ENCODE peak calls at places on chromosomes 7 and 10, in four cellular contexts. F is heart right ventricle; N is CD8-positive, alpha-beta memory T cell; P is SJSA1. X is an unnamed sample.

GRCh38 chr10:6583447-6583846 is 3.4 kb upstream of the PRKCQ start:
- DNase-seq in P (no peak), N (peak; percentile 75), F (no peak), X (no peak)

GRCh38 chr10:71475243-71475871 is 78.6 kb downstream of the CDH23 start:
- DNase-seq in N (no peak), P (no peak), F (peak; percentile 40), X (no peak)

GRCh38 chr10:53601260-53601875 is 828.8 kb upstream of the MBL2 start:
- DNase-seq in P (no peak), F (no peak), N (no peak), X (no peak)

GRCh38 chr10:70494536-70494935 is 16.0 kb downstream of the PALD1 start:
- DNase-seq in N (no peak), F (no peak), P (no peak), X (no peak)

GRCh38 chr10:7513455-7513854 is 102.6 kb upstream of the SFMBT2 start:
- DNase-seq in P (no peak), F (no peak), N (no peak), X (no peak)

GRCh38 chr7:16114633-16115032 is 306.7 kb downstream of the CRPPA start:
- DNase-seq in N (no peak), F (no peak), P (peak; percentile 23), X (no peak)

GRCh38 chr10:59323036-59323459 is 39.3 kb downstream of the FAM13C start:
- DNase-seq in F (no peak), P (no peak), N (no peak), X (no peak)

GRCh38 chr10:8990280-8990987 is 935.9 kb downstream of the GATA3 start:
- DNase-seq in P (no peak), F (no peak), N (no peak), X (no peak)

GRCh38 chr7:105756402-105756801 is 120.0 kb downstream of the ATXN7L1 start:
- DNase-seq in P (no peak), F (no peak), N (no peak), X (no peak)

GRCh38 chr7:42700376-42701327 is 211.2 kb downstream of the C7orf25 start:
- DNase-seq in P (no peak), F (no peak), N (no peak), X (no peak)

GRCh38 chr10:121041906-121042305 is 190.7 kb downstream of the WDR11 start:
- DNase-seq in N (no peak), P (no peak), F (no peak), X (no peak)

GRCh38 chr7:116422651-116423050 is 76.9 kb upstream of the CAV2 start:
- DNase-seq in P (no peak), F (no peak), N (no peak), X (no peak)

GRCh38 chr7:48025630-48026029 is 3.3 kb downstream of the SUN3 start:
- DNase-seq in F (no peak), P (no peak), N (no peak), X (no peak)

GRCh38 chr7:44626620-44627019 is 20.2 kb downstream of the OGDH start:
- DNase-seq in P (no peak), F (no peak), N (no peak), X (no peak)

GRCh38 chr7:22052221-22052639 is 106.5 kb upstream of the CDCA7L start:
- DNase-seq in F (no peak), N (no peak), P (no peak), X (no peak)

GRCh38 chr10:13827418-13827817 is 240.7 kb downstream of the PRPF18 start:
- DNase-seq in N (no peak), F (no peak), P (no peak), X (no peak)

GRCh38 chr10:23263441-23264164 is 71.5 kb downstream of the PTF1A start:
- DNase-seq in P (no peak), N (no peak), F (no peak), X (no peak)

GRCh38 chr7:73721237-73721848 is 1.9 kb upstream of the STX1A start:
- DNase-seq in N (no peak), F (peak; percentile 72), P (no peak), X (no peak)

GRCh38 chr7:107122483-107122882 is 46.3 kb upstream of the HBP1 start:
- DNase-seq in N (no peak), F (no peak), P (peak; percentile 59), X (no peak)

GRCh38 chr7:91347288-91347687 is 83.1 kb downstream of the FZD1 start:
- DNase-seq in N (no peak), F (no peak), P (no peak), X (no peak)

GRCh38 chr7:11341285-11341944 is 367.7 kb downstream of the PHF14 start:
- DNase-seq in N (no peak), P (no peak), F (no peak), X (no peak)

GRCh38 chr7:82241371-82241770 is 202.2 kb downstream of the CACNA2D1 start:
- DNase-seq in F (no peak), N (no peak), P (no peak), X (no peak)

GRCh38 chr7:48938539-48938938 is 14.2 kb downstream of the CDC14C start:
- DNase-seq in P (no peak), N (no peak), F (no peak), X (no peak)

GRCh38 chr10:72587568-72587967 is 38.3 kb downstream of the MICU1 start:
- DNase-seq in F (no peak), N (no peak), P (no peak), X (no peak)

GRCh38 chr10:98272245-98272644 is 4.3 kb upstream of the LOXL4 start:
- DNase-seq in P (no peak), N (no peak), F (no peak), X (no peak)

GRCh38 chr10:98268694-98269386 is 846 bp upstream of the LOXL4 start:
- DNase-seq in F (no peak), N (no peak), P (peak; percentile 19), X (no peak)

GRCh38 chr10:98270786-98271185 is 2.8 kb upstream of the LOXL4 start:
- DNase-seq in N (no peak), P (no peak), F (no peak), X (no peak)

GRCh38 chr10:98269435-98269912 is 1.5 kb upstream of the LOXL4 start:
- DNase-seq in N (no peak), F (peak; percentile 84), P (peak; percentile 85), X (no peak)

GRCh38 chr10:98270026-98270740 is 2.2 kb upstream of the LOXL4 start:
- DNase-seq in N (no peak), F (no peak), P (no peak), X (no peak)
- H3K27ac ChIP-seq in N (no peak overlapping the region), F (no peak overlapping the region), P (peak overlapping the region; percentile 67), X (no peak overlapping the region)

GRCh38 chr7:29116361-29116760 is 30.0 kb downstream of the CPVL start:
- DNase-seq in F (no peak), P (no peak), N (no peak), X (no peak)
- H3K27ac ChIP-seq in F (no peak overlapping the region), P (no peak overlapping the region), N (no peak overlapping the region), X (no peak overlapping the region)

GRCh38 chr10:93703066-93703465 is 674 bp upstream of the FRA10AC1 start:
- DNase-seq in F (no peak), N (no peak), P (no peak), X (no peak)
- H3K27ac ChIP-seq in F (peak overlapping the region; percentile 76), N (peak overlapping the region; percentile 82), P (peak overlapping the region; percentile 36), X (peak overlapping the region; percentile 73)

GRCh38 chr10:128926693-128927092 is 540.3 kb upstream of the MGMT start:
- DNase-seq in N (no peak), F (peak; percentile 40), P (no peak), X (no peak)

GRCh38 chr10:128927821-128928220 is 539.2 kb upstream of the MGMT start:
- DNase-seq in P (no peak), N (no peak), F (peak; percentile 72), X (no peak)

GRCh38 chr10:128927389-128927788 is 539.7 kb upstream of the MGMT start:
- DNase-seq in F (no peak), P (no peak), N (no peak), X (no peak)

GRCh38 chr10:128929905-128930304 is 537.1 kb upstream of the MGMT start:
- DNase-seq in P (no peak), F (no peak), N (no peak), X (no peak)

GRCh38 chr10:128928231-128928836 is 538.7 kb upstream of the MGMT start:
- DNase-seq in F (no peak), N (no peak), P (no peak), X (no peak)
- H3K27ac ChIP-seq in F (peak overlapping the region; percentile 24), N (no peak overlapping the region), P (no peak overlapping the region), X (no peak overlapping the region)

DNA sequence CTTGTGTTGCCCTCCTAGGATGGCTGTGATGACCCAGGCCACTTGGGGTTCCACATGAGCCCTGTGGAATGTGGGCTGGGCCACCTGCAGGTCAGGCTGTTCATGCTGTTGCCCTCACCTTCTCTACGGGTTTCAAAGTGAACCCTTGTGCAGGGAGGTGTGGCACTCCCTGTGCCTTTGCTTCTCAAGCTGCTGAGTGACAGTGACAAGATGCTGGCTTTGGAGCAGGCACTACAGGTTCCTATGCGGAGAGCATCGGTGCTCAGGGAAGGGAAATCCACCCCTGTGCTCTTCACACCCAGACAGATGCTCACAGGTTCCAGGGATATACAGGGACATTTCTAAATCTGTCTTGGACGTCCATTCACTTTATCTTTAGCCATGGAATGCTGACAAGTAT is 1004.9 kb downstream of the LRMDA start:
- DNase-seq in P (no peak), N (no peak), F (peak; percentile 43), X (no peak)
- H3K27ac ChIP-seq in P (no peak overlapping the region), N (no peak overlapping the region), F (peak overlapping the region; percentile 75), X (no peak overlapping the region)

DNA sequence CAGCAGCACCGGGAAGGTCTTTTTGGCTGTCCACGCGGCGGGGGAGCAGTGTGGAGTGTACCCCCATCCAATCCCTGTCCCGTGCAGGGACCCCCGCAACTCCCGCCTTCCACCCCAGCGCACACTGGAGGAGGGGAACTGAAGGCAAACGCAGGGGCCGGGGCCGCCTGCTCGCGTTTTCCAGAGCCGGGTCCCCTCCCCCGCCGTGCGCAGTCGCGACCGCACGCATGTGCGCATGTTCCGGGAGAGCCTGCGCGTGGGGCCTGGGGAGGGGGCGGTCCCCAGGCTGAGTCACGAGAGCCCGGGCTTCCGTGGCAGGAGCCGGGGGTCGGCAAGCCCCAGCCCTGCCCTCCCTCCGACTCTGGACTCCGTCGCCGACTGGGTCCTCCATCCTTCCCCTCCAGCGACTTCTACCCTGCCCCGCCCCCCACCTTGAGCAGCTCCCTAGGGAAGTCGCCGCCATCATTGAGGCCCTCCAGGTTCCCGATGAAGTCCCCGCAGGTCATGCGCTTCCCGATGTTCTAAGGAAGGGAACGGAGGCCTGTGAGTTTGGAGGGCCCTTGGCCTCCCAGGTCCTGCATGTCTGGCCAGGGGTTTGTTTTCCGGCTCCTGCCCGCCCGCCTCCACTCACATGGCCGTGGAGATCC is 8.0 kb downstream of the PSD start:
- DNase-seq in N (peak; percentile 63), F (no peak), P (no peak), X (peak; percentile 70)
- H3K27ac ChIP-seq in N (no peak overlapping the region), F (no peak overlapping the region), P (no peak overlapping the region), X (peak overlapping the region; percentile 72)

GRCh38 chr7:137820677-137821420 is 25.9 kb downstream of the DGKI start:
- DNase-seq in N (no peak), F (peak; percentile 67), P (no peak), X (no peak)

GRCh38 chr7:137825489-137825888 is 21.3 kb downstream of the DGKI start:
- DNase-seq in F (no peak), P (no peak), N (no peak), X (no peak)

GRCh38 chr7:137816696-137817320 is 30.0 kb downstream of the DGKI start:
- DNase-seq in P (no peak), N (no peak), F (no peak), X (no peak)

GRCh38 chr7:137818036-137818435 is 28.7 kb downstream of the DGKI start:
- DNase-seq in N (no peak), P (peak; percentile 28), F (no peak), X (no peak)

GRCh38 chr7:137820156-137820555 is 26.6 kb downstream of the DGKI start:
- DNase-seq in F (no peak), N (no peak), P (no peak), X (no peak)
- H3K27ac ChIP-seq in F (no peak overlapping the region), N (no peak overlapping the region), P (no peak overlapping the region), X (no peak overlapping the region)

X was measured in naive thymus-derived CD4-positive, alpha-beta T cell.